ENCODE peak calls at places on chromosomes 13 and 19, in seven cellular contexts. One of them, this sample, is unnamed.

GRCh38 chr19:13502231-13502630 is 4.0 kb downstream of the CACNA1A start:
- DNase-seq in AG04450: no peak
- DNase-seq in non-pigmented ciliary epithelial cell: no peak
- DNase-seq in SW 1271: no peak
- DNase-seq in lower leg skin: no peak
- DNase-seq in posterior cingulate gyrus: no peak
- DNase-seq in AG10803: no peak
- DNase-seq in this sample: no peak

GRCh38 chr19:15498156-15498858 is 10.0 kb upstream of the CYP4F22 start:
- DNase-seq in AG04450: no peak
- DNase-seq in non-pigmented ciliary epithelial cell: no peak
- DNase-seq in SW 1271: no peak
- DNase-seq in lower leg skin: no peak
- DNase-seq in posterior cingulate gyrus: no peak
- DNase-seq in AG10803: no peak
- DNase-seq in this sample: no peak

GRCh38 chr13:97324115-97324514 is 102.0 kb downstream of the MBNL2 start:
- DNase-seq in AG04450: no peak
- DNase-seq in non-pigmented ciliary epithelial cell: no peak
- DNase-seq in SW 1271: no peak
- DNase-seq in lower leg skin: no peak
- DNase-seq in posterior cingulate gyrus: no peak
- DNase-seq in AG10803: no peak
- DNase-seq in this sample: no peak

GRCh38 chr13:85512421-85512820 is 286.8 kb downstream of the SLITRK6 start:
- DNase-seq in AG04450: no peak
- DNase-seq in non-pigmented ciliary epithelial cell: no peak
- DNase-seq in SW 1271: no peak
- DNase-seq in lower leg skin: no peak
- DNase-seq in posterior cingulate gyrus: no peak
- DNase-seq in AG10803: no peak
- DNase-seq in this sample: no peak

GRCh38 chr19:56594446-56594782 is 688 bp upstream of the ZNF71 start:
- DNase-seq in AG04450: no peak
- DNase-seq in non-pigmented ciliary epithelial cell: no peak
- DNase-seq in SW 1271: no peak
- DNase-seq in lower leg skin: no peak
- DNase-seq in posterior cingulate gyrus: no peak
- DNase-seq in AG10803: no peak
- DNase-seq in this sample: no peak

GRCh38 chr19:30388819-30389218 is 16.6 kb downstream of the ZNF536 start:
- DNase-seq in AG04450: no peak
- DNase-seq in non-pigmented ciliary epithelial cell: no peak
- DNase-seq in SW 1271: no peak
- DNase-seq in lower leg skin: no peak
- DNase-seq in posterior cingulate gyrus: no peak
- DNase-seq in AG10803: no peak
- DNase-seq in this sample: no peak

GRCh38 chr19:1163934-1164683 is 10.0 kb downstream of the SBNO2 start:
- DNase-seq in AG04450: no peak
- DNase-seq in non-pigmented ciliary epithelial cell: no peak
- DNase-seq in SW 1271: no peak
- DNase-seq in lower leg skin: no peak
- DNase-seq in posterior cingulate gyrus: no peak
- DNase-seq in AG10803: no peak
- DNase-seq in this sample: no peak

GRCh38 chr13:33052446-33052845 is 36.2 kb downstream of the KL start:
- DNase-seq in AG04450: peak; percentile 23
- DNase-seq in non-pigmented ciliary epithelial cell: no peak
- DNase-seq in SW 1271: no peak
- DNase-seq in lower leg skin: no peak
- DNase-seq in posterior cingulate gyrus: no peak
- DNase-seq in AG10803: peak; percentile 79
- DNase-seq in this sample: no peak